ENCODE peak calls at places on chromosomes 6 and 20, in nine cellular contexts. B, D, T, C, X, L, Y, S and H are unnamed samples.

GRCh38 chr6:26478100-26478984 is 20.6 kb downstream of the BTN2A1 start:
- DNase-seq in B (no peak), D (no peak), T (no peak), C (no peak), X (no peak), L (no peak), Y (no peak), S (no peak), H (no peak)

GRCh38 chr6:135423649-135424128 is 73.9 kb downstream of the AHI1 start:
- DNase-seq in B (no peak), D (peak; percentile 53), T (no peak), C (no peak), X (peak; percentile 10), L (peak; percentile 59), Y (peak; percentile 76), S (no peak), H (no peak)

GRCh38 chr6:106315765-106316375 is 9.7 kb downstream of the ATG5 start:
- DNase-seq in B (no peak), D (no peak), T (no peak), C (no peak), X (no peak), L (no peak), Y (no peak), S (no peak), H (no peak)

GRCh38 chr20:17621229-17621968 is 51.5 kb downstream of the DSTN start:
- DNase-seq in B (no peak), D (no peak), T (no peak), C (no peak), X (no peak), L (no peak), Y (no peak), S (peak; percentile 20), H (no peak)

GRCh38 chr6:142457638-142458406 is 156.0 kb downstream of the ADGRG6 start:
- DNase-seq in B (no peak), D (no peak), T (no peak), C (no peak), X (no peak), L (no peak), Y (no peak), S (no peak), H (no peak)

GRCh38 chr20:37096415-37097039 is 730 bp upstream of the RBL1 start:
- DNase-seq in B (no peak), D (no peak), T (no peak), C (no peak), X (no peak), L (no peak), Y (no peak), S (no peak), H (no peak)

GRCh38 chr20:54928564-54928963 is 453.2 kb downstream of the DOK5 start:
- DNase-seq in B (no peak), D (no peak), T (no peak), C (no peak), X (no peak), L (no peak), Y (no peak), S (no peak), H (no peak)

GRCh38 chr6:142725024-142725770 is 219.8 kb downstream of the HIVEP2 start:
- DNase-seq in B (no peak), D (no peak), T (no peak), C (no peak), X (no peak), L (no peak), Y (no peak), S (no peak), H (no peak)

GRCh38 chr6:6918216-6918983 is 189.4 kb upstream of the RREB1 start:
- DNase-seq in B (no peak), D (no peak), T (no peak), C (peak; percentile 44), X (peak; percentile 30), L (peak; percentile 59), Y (no peak), S (no peak), H (no peak)

GRCh38 chr20:11195899-11196558 is 522.2 kb upstream of the JAG1 start:
- DNase-seq in B (no peak), D (peak; percentile 97), T (no peak), C (no peak), X (no peak), L (peak; percentile 95), Y (no peak), S (no peak), H (no peak)

GRCh38 chr6:155174576-155175174 is 89.1 kb upstream of the CLDN20 start:
- DNase-seq in B (peak; percentile 34), D (peak; percentile 93), T (no peak), C (peak; percentile 66), X (peak; percentile 77), L (peak; percentile 81), Y (peak; percentile 79), S (peak; percentile 84), H (no peak)

GRCh38 chr20:44836596-44837120 is 26.3 kb upstream of the RIMS4 start:
- DNase-seq in B (no peak), D (no peak), T (no peak), C (no peak), X (no peak), L (no peak), Y (no peak), S (no peak), H (no peak)

GRCh38 chr20:61629361-61630239 is 377.5 kb downstream of the CDH4 start:
- DNase-seq in B (no peak), D (no peak), T (no peak), C (no peak), X (peak; percentile 35), L (no peak), Y (no peak), S (no peak), H (peak; percentile 35)